ENCODE peak calls at places on chromosomes 16 and 17, in four cellular contexts. O, G, H and F are unnamed samples.

GRCh38 chr16:75288596-75289120 is 37.2 kb upstream of the BCAR1 start:
- DNase-seq in G (no peak), H (no peak), O (no peak), F (peak)

GRCh38 chr17:48162305-48162934 is 54.9 kb downstream of the SNX11 start:
- DNase-seq in O (no peak), H (no peak), G (no peak), F (no peak)

GRCh38 chr16:82653550-82654511 is 27.1 kb downstream of the CDH13 start:
- DNase-seq in H (peak), O (peak), G (no peak), F (peak)

GRCh38 chr17:80631142-80632045 is 86.8 kb downstream of the RPTOR start:
- DNase-seq in H (no peak), G (no peak), O (no peak), F (no peak)

GRCh38 chr16:13793788-13794461 is 126.0 kb upstream of the ERCC4 start:
- DNase-seq in G (no peak), O (no peak), H (no peak), F (no peak)

GRCh38 chr17:71234349-71234748 is 886.5 kb upstream of the SOX9 start:
- DNase-seq in H (no peak), O (no peak), G (no peak), F (no peak)

GRCh38 chr16:81786868-81787267 is 7.8 kb downstream of the PLCG2 start:
- DNase-seq in G (no peak), H (no peak), O (no peak), F (no peak)

GRCh38 chr16:84919267-84919666 is 92.1 kb downstream of the ZDHHC7 start:
- DNase-seq in H (no peak), G (peak), O (no peak), F (no peak)

GRCh38 chr17:44913676-44914075 is 1.6 kb downstream of the GFAP start:
- DNase-seq in G (no peak), H (no peak), O (no peak), F (no peak)

GRCh38 chr16:72138064-72138572 is 33.8 kb downstream of the PMFBP1 start:
- DNase-seq in O (no peak), G (no peak), H (no peak), F (no peak)

GRCh38 chr16:67327774-67328173 is 1.2 kb downstream of the LRRC36 start:
- DNase-seq in G (no peak), H (no peak), O (no peak), F (no peak)

GRCh38 chr17:81427446-81428120 is 32.3 kb downstream of the BAHCC1 start:
- DNase-seq in H (no peak), G (peak), O (no peak), F (no peak)

GRCh38 chr17:61409301-61410099 is 9.9 kb downstream of the TBX2 start:
- DNase-seq in O (no peak), G (peak), H (peak), F (no peak)

GRCh38 chr16:27927266-27927901 is 136.1 kb downstream of the GSG1L start:
- DNase-seq in O (no peak), G (no peak), H (no peak), F (no peak)

GRCh38 chr16:83622010-83622409 is 185.8 kb upstream of the HSBP1 start:
- DNase-seq in G (no peak), O (no peak), H (no peak), F (no peak)

GRCh38 chr17:49069585-49070273 is 62.8 kb upstream of the B4GALNT2 start:
- DNase-seq in G (no peak), O (no peak), H (no peak), F (no peak)

GRCh38 chr16:81461756-81462155 is 17.1 kb downstream of the CMIP start:
- DNase-seq in G (no peak), O (no peak), H (no peak), F (no peak)

GRCh38 chr17:64198711-64199110 is 64.3 kb downstream of the TEX2 start:
- DNase-seq in O (no peak), G (no peak), H (no peak), F (no peak)

GRCh38 chr17:64203630-64204029 is 59.4 kb downstream of the TEX2 start:
- DNase-seq in G (no peak), H (no peak), O (no peak), F (no peak)

GRCh38 chr17:64196626-64197025 is 66.4 kb downstream of the TEX2 start:
- DNase-seq in G (no peak), H (peak), O (peak), F (no peak)

GRCh38 chr17:64202683-64203430 is 60.2 kb downstream of the TEX2 start:
- DNase-seq in H (no peak), G (no peak), O (no peak), F (peak)

GRCh38 chr17:64200080-64201042 is 62.7 kb downstream of the TEX2 start:
- DNase-seq in H (no peak), G (no peak), O (no peak), F (peak)
- TF ChIP-seq CTCF in H (no peak), G (no peak), O (no peak), F (no peak)

DNA sequence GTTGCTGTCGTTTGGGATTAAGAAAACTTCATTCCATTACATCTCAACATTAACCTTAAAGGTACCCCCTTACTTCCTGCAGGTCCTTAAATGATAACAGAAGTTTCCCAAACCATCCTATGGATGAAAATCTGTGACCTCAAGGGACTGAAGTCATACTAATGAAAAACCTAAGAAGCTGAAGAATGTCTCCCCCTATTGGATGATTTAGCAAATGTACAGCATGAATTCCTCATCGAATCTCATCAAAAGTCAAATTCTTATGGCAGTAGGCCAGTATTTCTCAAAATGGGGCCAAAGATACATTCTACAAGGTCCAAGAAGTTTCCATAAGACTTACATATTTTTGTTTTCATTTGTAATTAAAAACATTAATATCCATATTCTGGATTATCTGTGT is 13.5 kb downstream of the SCO1 start:
- DNase-seq in O (no peak), G (no peak), H (no peak), F (no peak)
- TF ChIP-seq CTCF in O (peak), G (peak), H (peak), F (peak)

GRCh38 chr16:12343913-12344312 is 367.4 kb downstream of the SNX29 start:
- DNase-seq in H (no peak), G (no peak), O (no peak), F (no peak)

GRCh38 chr16:12339686-12340085 is 363.2 kb downstream of the SNX29 start:
- DNase-seq in H (no peak), O (no peak), G (no peak), F (no peak)

GRCh38 chr16:12341966-12342365 is 365.4 kb downstream of the SNX29 start:
- DNase-seq in H (no peak), G (no peak), O (no peak), F (no peak)

GRCh38 chr16:12340151-12340733 is 363.7 kb downstream of the SNX29 start:
- DNase-seq in H (no peak), G (no peak), O (peak), F (peak)

GRCh38 chr16:12341423-12341822 is 364.9 kb downstream of the SNX29 start:
- DNase-seq in O (peak), G (no peak), H (no peak), F (no peak)
- TF ChIP-seq CTCF in O (peak), G (peak), H (no peak), F (no peak)

GRCh38 chr17:50380369-50381259 is 7.6 kb downstream of the EME1 start:
- DNase-seq in H (no peak), G (no peak), O (no peak), F (no peak)
- TF ChIP-seq CTCF in H (no peak), G (no peak), O (no peak), F (no peak)